ENCODE peak calls at places on chromosome 19, in eight cellular contexts. I, B, A, R, T, S, Z and V are unnamed samples.

GRCh38 chr19:48703316-48703715 is 7.5 kb downstream of the FUT2 start:
- DNase-seq in I (no peak), B (no peak), A (no peak), R (no peak), T (no peak), S (no peak), Z (no peak), V (no peak)

GRCh38 chr19:13090511-13091231 is 12.0 kb downstream of the LYL1 start:
- DNase-seq in I (no peak), B (no peak), A (no peak), R (no peak), T (no peak), S (no peak), Z (no peak), V (no peak)

GRCh38 chr19:15936173-15936572 is 1.8 kb upstream of the CYP4F11 start:
- DNase-seq in I (no peak), B (no peak), A (no peak), R (no peak), T (no peak), S (no peak), Z (no peak), V (no peak)

GRCh38 chr19:6378036-6378435 is 2.3 kb upstream of the PSPN start:
- DNase-seq in I (no peak), B (no peak), A (no peak), R (no peak), T (no peak), S (no peak), Z (no peak), V (no peak)

GRCh38 chr19:52369463-52370340 is at the start of gene ZNF880:
- DNase-seq in I (peak), B (peak), A (peak), R (peak), T (no peak), S (peak), Z (peak), V (peak)

GRCh38 chr19:15124572-15125231 is 17.5 kb downstream of the SYDE1 start:
- DNase-seq in I (peak), B (no peak), A (no peak), R (peak), T (no peak), S (peak), Z (no peak), V (no peak)

GRCh38 chr19:44641460-44641859 is 2.2 kb upstream of the PVR start:
- DNase-seq in I (no peak), B (no peak), A (no peak), R (no peak), T (no peak), S (no peak), Z (no peak), V (no peak)

GRCh38 chr19:32976223-32976805 is 4.3 kb downstream of the FAAP24 start:
- DNase-seq in I (no peak), B (no peak), A (peak), R (peak), T (peak), S (peak), Z (peak), V (peak)

GRCh38 chr19:20247016-20247683 is 80.1 kb downstream of the ZNF486 start:
- DNase-seq in I (no peak), B (no peak), A (no peak), R (peak), T (no peak), S (no peak), Z (no peak), V (peak)

GRCh38 chr19:3080281-3080680 is 13.9 kb upstream of the GNA11 start:
- DNase-seq in I (no peak), B (no peak), A (no peak), R (peak), T (no peak), S (no peak), Z (no peak), V (no peak)

GRCh38 chr19:3369337-3370213 is 3.2 kb downstream of the NFIC start:
- DNase-seq in I (peak), B (no peak), A (peak), R (peak), T (no peak), S (peak), Z (no peak), V (no peak)

GRCh38 chr19:46823049-46823448 is 27.6 kb downstream of the AP2S1 start:
- DNase-seq in I (no peak), B (no peak), A (no peak), R (no peak), T (no peak), S (no peak), Z (no peak), V (no peak)

GRCh38 chr19:33678796-33679195 is 57.0 kb downstream of the CHST8 start:
- DNase-seq in I (no peak), B (no peak), A (no peak), R (no peak), T (no peak), S (no peak), Z (no peak), V (no peak)

GRCh38 chr19:10699650-10700335 is 1.4 kb upstream of the QTRT1 start:
- DNase-seq in I (no peak), B (no peak), A (no peak), R (peak), T (peak), S (peak), Z (peak), V (peak)

GRCh38 chr19:10189631-10190425 is 4.9 kb downstream of the DNMT1 start:
- DNase-seq in I (no peak), B (no peak), A (no peak), R (no peak), T (no peak), S (no peak), Z (no peak), V (no peak)

GRCh38 chr19:40862785-40863184 is 12.5 kb upstream of the CYP2A6 start:
- DNase-seq in I (no peak), B (no peak), A (no peak), R (no peak), T (no peak), S (no peak), Z (no peak), V (peak)

GRCh38 chr19:13079542-13079986 is 23.1 kb downstream of the LYL1 start:
- DNase-seq in I (no peak), B (no peak), A (peak), R (peak), T (no peak), S (no peak), Z (no peak), V (no peak)

GRCh38 chr19:39166571-39167391 is 30.0 kb upstream of the NCCRP1 start:
- DNase-seq in I (no peak), B (no peak), A (peak), R (peak), T (no peak), S (no peak), Z (no peak), V (no peak)

GRCh38 chr19:10431254-10431942 is 11.1 kb downstream of the PDE4A start:
- DNase-seq in I (peak), B (no peak), A (peak), R (peak), T (no peak), S (peak), Z (no peak), V (no peak)

GRCh38 chr19:6744381-6745288 is 5.2 kb downstream of the TRIP10 start:
- DNase-seq in I (no peak), B (no peak), A (peak), R (peak), T (no peak), S (no peak), Z (no peak), V (peak)

GRCh38 chr19:50329146-50329925 is at the start of gene KCNC3:
- DNase-seq in I (peak), B (peak), A (peak), R (peak), T (peak), S (peak), Z (peak), V (peak)

GRCh38 chr19:11580665-11581418 is 3.4 kb upstream of the ACP5 start:
- DNase-seq in I (no peak), B (no peak), A (no peak), R (no peak), T (no peak), S (peak), Z (no peak), V (no peak)

GRCh38 chr19:52188822-52189744 is 769 bp upstream of the PPP2R1A start:
- DNase-seq in I (peak), B (peak), A (peak), R (peak), T (no peak), S (no peak), Z (no peak), V (no peak)

GRCh38 chr19:10872551-10873107 is 1.3 kb downstream of the CARM1 start:
- DNase-seq in I (no peak), B (no peak), A (no peak), R (no peak), T (no peak), S (peak), Z (no peak), V (no peak)

GRCh38 chr19:7658219-7658686 is 10.6 kb upstream of the RETN start:
- DNase-seq in I (peak), B (no peak), A (no peak), R (no peak), T (no peak), S (peak), Z (no peak), V (no peak)

GRCh38 chr19:48965033-48965805 is at the start of gene FTL:
- DNase-seq in I (peak), B (peak), A (peak), R (peak), T (peak), S (peak), Z (peak), V (peak)

GRCh38 chr19:57271280-57271679 is 9.0 kb upstream of the ZNF460 start:
- DNase-seq in I (no peak), B (no peak), A (no peak), R (no peak), T (no peak), S (no peak), Z (no peak), V (no peak)

GRCh38 chr19:48813123-48813911 is 2.5 kb upstream of the BCAT2 start:
- DNase-seq in I (no peak), B (no peak), A (no peak), R (no peak), T (no peak), S (no peak), Z (no peak), V (no peak)

GRCh38 chr19:47296036-47296435 is 13.6 kb upstream of the C5AR1 start:
- DNase-seq in I (no peak), B (no peak), A (peak), R (peak), T (peak), S (peak), Z (peak), V (peak)

GRCh38 chr19:49895566-49896297 is 955 bp downstream of the IL4I1 start:
- DNase-seq in I (no peak), B (no peak), A (no peak), R (no peak), T (no peak), S (peak), Z (no peak), V (no peak)

GRCh38 chr19:37867831-37868230 is 38.6 kb downstream of the WDR87 start:
- DNase-seq in I (no peak), B (no peak), A (no peak), R (peak), T (no peak), S (no peak), Z (no peak), V (peak)

GRCh38 chr19:55454787-55455243 is 6.6 kb downstream of the ISOC2 start:
- DNase-seq in I (no peak), B (no peak), A (no peak), R (peak), T (no peak), S (peak), Z (no peak), V (peak)
- TF ChIP-seq CTCF in I (peak), B (peak), A (peak), R (peak), T (no peak), S (peak), Z (peak), V (peak)

DNA sequence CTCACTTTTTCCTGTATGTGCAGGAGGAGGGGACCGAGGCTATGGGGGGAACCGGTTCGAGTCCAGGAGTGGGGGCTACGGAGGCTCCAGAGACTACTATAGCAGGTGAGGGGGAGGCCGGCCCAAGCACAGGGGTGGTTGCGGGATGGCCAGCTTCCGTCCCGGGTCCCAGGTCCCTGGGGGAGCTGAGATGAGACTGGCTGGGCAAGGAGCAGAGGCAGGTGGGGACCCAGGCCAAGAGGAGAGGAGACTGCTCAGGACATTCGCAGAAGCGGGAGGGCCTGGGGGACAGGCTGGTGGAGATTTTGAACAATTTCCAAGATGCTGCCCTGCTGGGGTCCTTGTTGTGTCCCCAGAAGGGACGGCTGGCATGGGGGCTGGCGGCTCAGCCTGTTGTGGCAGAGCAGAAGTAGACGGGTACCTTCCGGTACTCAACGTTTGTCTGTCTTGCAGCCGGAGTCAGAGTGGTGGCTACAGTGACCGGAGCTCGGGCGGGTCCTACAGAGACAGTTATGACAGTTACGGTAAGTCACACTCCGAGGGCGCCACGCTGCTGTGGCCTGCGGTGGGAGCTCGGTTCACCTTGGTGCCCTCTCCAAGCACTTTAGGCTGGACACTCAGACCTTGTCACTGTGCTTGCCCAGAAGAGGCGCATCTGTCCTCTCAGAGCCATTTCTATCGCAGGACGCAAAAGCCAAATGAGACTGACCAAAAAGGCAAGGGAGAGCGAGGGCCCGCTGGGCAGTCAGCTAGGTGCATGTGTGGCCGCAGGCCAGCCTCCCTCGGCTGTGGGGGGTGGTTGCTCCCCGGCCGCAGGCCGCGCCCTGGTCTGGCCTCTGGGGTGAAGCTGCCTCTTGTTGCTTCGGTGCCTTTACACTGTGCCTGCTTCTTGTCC is 2.6 kb downstream of the CIRBP start:
- DNase-seq in I (no peak), B (no peak), A (peak), R (no peak), T (no peak), S (no peak), Z (no peak), V (no peak)
- H3K4me3 ChIP-seq in I (no peak), B (peak), A (peak), R (no peak), T (no peak), S (no peak), Z (peak), V (no peak)

GRCh38 chr19:42942187-42942789 is 5.3 kb upstream of the PSG7 start:
- DNase-seq in I (no peak), B (no peak), A (no peak), R (peak), T (peak), S (peak), Z (no peak), V (no peak)
- TF ChIP-seq CTCF in I (peak), B (no peak), A (no peak), R (no peak), T (peak), S (peak), Z (no peak), V (peak)

DNA sequence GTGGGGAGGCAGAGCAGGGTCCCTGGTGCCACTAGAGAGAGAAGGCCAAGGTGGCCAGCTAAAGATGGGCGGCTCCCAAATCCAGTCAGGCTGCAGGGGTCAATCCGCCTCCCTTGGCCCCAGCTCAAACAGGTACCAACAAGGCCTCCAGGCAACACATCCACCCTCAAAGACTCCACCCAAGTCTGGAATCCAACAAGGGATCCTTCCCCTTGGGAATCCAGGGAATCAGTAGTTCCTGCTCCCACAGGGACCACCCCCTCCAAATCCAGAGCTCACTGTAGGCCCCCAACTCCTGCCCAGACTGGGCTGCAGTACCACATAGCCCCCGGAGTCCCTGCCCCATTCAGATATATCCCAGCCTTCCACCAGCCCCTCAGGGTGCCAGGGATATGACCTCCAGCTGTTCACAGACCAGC is 3.3 kb downstream of the ERF start:
- DNase-seq in I (no peak), B (no peak), A (no peak), R (no peak), T (no peak), S (no peak), Z (no peak), V (no peak)
- H3K4me3 ChIP-seq in I (no peak), B (peak), A (peak), R (no peak), T (no peak), S (no peak), Z (peak), V (no peak)

GRCh38 chr19:29858000-29858596 is 46.3 kb downstream of the CCNE1 start:
- DNase-seq in I (no peak), B (no peak), A (no peak), R (peak), T (no peak), S (peak), Z (no peak), V (no peak)

GRCh38 chr19:29855087-29855486 is 43.3 kb downstream of the CCNE1 start:
- DNase-seq in I (no peak), B (no peak), A (no peak), R (no peak), T (no peak), S (no peak), Z (no peak), V (no peak)

GRCh38 chr19:29854033-29854432 is 42.2 kb downstream of the CCNE1 start:
- DNase-seq in I (no peak), B (no peak), A (no peak), R (no peak), T (no peak), S (peak), Z (no peak), V (no peak)

GRCh38 chr19:29858621-29859020 is 46.8 kb downstream of the CCNE1 start:
- DNase-seq in I (no peak), B (no peak), A (no peak), R (no peak), T (no peak), S (no peak), Z (no peak), V (no peak)

DNA sequence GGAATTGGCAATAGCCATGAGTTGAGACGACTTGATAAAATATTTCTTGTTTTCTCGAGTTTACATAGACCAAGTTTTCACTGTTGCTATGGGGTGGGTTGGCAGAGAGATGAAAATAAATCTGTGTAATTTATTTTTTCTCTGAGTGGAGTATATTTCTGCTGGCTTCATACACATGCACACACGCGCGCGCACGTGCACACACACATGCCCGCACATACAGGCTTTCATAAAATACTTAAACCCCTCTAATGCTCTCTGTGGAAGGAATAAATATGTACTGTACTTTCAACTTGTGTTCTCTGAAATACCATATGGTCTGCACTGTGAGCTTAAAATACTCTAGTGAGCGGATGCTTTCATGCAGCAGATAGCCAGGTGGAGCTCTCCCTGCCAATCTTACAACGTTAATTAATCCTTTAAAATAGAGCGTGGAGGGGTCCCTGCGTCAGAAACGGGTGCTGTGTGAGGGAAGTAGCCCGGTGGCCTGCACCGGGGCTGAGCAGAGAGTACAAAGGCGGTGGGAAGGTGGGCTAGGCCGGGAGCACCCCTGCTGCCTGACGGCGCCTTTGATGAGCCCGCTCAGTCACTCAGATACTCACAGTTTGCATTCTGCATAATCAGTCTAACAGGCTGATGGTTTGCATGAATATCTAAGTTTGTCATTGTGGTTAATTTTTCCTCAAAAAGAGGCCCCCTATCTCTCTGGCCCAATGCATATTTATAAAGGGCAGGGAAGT is 44.1 kb downstream of the CCNE1 start:
- DNase-seq in I (no peak), B (no peak), A (no peak), R (no peak), T (no peak), S (no peak), Z (no peak), V (no peak)
- TF ChIP-seq CTCF in I (no peak), B (no peak), A (no peak), R (no peak), T (no peak), S (no peak), Z (no peak), V (no peak)

GRCh38 chr19:42116308-42117075 is 15.8 kb downstream of the POU2F2 start:
- DNase-seq in I (no peak), B (no peak), A (no peak), R (no peak), T (no peak), S (no peak), Z (no peak), V (no peak)

GRCh38 chr19:42115705-42116104 is 16.5 kb downstream of the POU2F2 start:
- DNase-seq in I (no peak), B (no peak), A (no peak), R (no peak), T (no peak), S (no peak), Z (no peak), V (no peak)

GRCh38 chr19:42113641-42114348 is 18.5 kb downstream of the POU2F2 start:
- DNase-seq in I (peak), B (no peak), A (peak), R (no peak), T (peak), S (peak), Z (no peak), V (no peak)

GRCh38 chr19:42115219-42115618 is 17.0 kb downstream of the POU2F2 start:
- DNase-seq in I (no peak), B (no peak), A (no peak), R (no peak), T (no peak), S (no peak), Z (no peak), V (peak)

DNA sequence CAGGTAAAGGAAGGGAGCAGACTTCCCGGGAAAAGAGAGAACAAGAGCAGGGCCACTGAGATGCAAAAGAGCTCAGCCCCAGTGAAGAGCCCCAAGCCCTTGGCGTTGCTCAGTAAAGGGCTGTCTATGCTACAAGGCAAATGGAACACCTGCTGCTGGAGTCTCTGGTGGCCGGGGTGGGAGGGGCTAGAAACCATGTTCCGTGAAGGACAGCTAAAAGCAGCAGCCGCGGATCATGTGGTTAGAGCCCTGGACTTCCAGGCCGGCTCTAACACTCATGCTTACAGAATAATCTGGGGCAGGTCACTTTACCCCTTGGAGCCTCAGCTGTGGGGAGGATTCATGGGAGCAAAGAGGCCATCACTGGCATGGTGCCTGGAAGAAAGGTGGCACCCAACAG is 17.8 kb downstream of the POU2F2 start:
- DNase-seq in I (peak), B (no peak), A (no peak), R (peak), T (no peak), S (peak), Z (no peak), V (no peak)
- H3K4me3 ChIP-seq in I (no peak), B (no peak), A (no peak), R (no peak), T (no peak), S (peak), Z (no peak), V (no peak)